ENCODE peak calls at places on chromosomes 13 and 19, in nine cellular contexts. J is AG09309, O is Daoy, B is A172, U is H54, T is LoVo, S is neural crest cell, D is nucleus accumbens, K is choroid plexus epithelial cell. C is an unnamed sample.
A peak's percentile ranks its signal among the peaks of the same experiment; 100 is the strongest.

GRCh38 chr19:45152504-45153338 is 8.1 kb downstream of the NKPD1 start:
- DNase-seq in J (no peak), O (peak; percentile 72), B (no peak), U (no peak), T (no peak), S (no peak), D (no peak), K (peak; percentile 78), C (no peak)

GRCh38 chr13:106499905-106500304 is 35.6 kb downstream of the EFNB2 start:
- DNase-seq in J (no peak), O (no peak), B (peak; percentile 70), U (no peak), T (no peak), S (no peak), D (no peak), K (peak; percentile 54), C (no peak)

GRCh38 chr13:113953561-113953960 is 20.3 kb downstream of the C13orf46 start:
- DNase-seq in J (no peak), O (no peak), B (no peak), U (no peak), T (no peak), S (no peak), D (no peak), K (no peak), C (no peak)

GRCh38 chr13:102128216-102128800 is 273.5 kb downstream of the FGF14 start:
- DNase-seq in J (peak; percentile 1), O (peak; percentile 82), B (peak; percentile 72), U (peak; percentile 3), T (no peak), S (no peak), D (no peak), K (peak; percentile 53), C (peak; percentile 69)

GRCh38 chr19:54551950-54552912 is 21.4 kb upstream of the LILRA2 start:
- DNase-seq in J (no peak), O (no peak), B (no peak), U (no peak), T (no peak), S (no peak), D (no peak), K (no peak), C (no peak)

GRCh38 chr13:64556391-64556790 is 2673.7 kb downstream of the PCDH9 start:
- DNase-seq in J (no peak), O (no peak), B (no peak), U (no peak), T (no peak), S (no peak), D (no peak), K (peak; percentile 8), C (no peak)

GRCh38 chr13:30006246-30006645 is 155.8 kb upstream of the UBL3 start:
- DNase-seq in J (no peak), O (no peak), B (no peak), U (no peak), T (no peak), S (no peak), D (no peak), K (no peak), C (no peak)

GRCh38 chr19:5947435-5947834 is 30.5 kb downstream of the RANBP3 start:
- DNase-seq in J (no peak), O (no peak), B (no peak), U (no peak), T (no peak), S (no peak), D (peak; percentile 50), K (peak; percentile 94), C (no peak)

GRCh38 chr13:35994131-35994966 is 136.8 kb downstream of the DCLK1 start:
- DNase-seq in J (peak; percentile 89), O (peak; percentile 91), B (peak; percentile 97), U (peak; percentile 15), T (no peak), S (no peak), D (no peak), K (peak; percentile 83), C (peak; percentile 9)

GRCh38 chr19:38224014-38224862 is at the start of gene DPF1:
- DNase-seq in J (no peak), O (peak; percentile 91), B (peak; percentile 60), U (peak; percentile 100), T (peak; percentile 77), S (peak; percentile 84), D (peak; percentile 36), K (peak; percentile 55), C (peak; percentile 34)

GRCh38 chr13:33017410-33017929 is 1.2 kb downstream of the KL start:
- DNase-seq in J (no peak), O (no peak), B (no peak), U (no peak), T (no peak), S (peak; percentile 18), D (no peak), K (peak; percentile 81), C (peak; percentile 14)

GRCh38 chr13:48505597-48506091 is 27.2 kb downstream of the RCBTB2 start:
- DNase-seq in J (peak; percentile 23), O (no peak), B (no peak), U (no peak), T (no peak), S (no peak), D (no peak), K (no peak), C (no peak)

GRCh38 chr13:84925443-84925842 is 873.8 kb downstream of the SLITRK6 start:
- DNase-seq in J (no peak), O (no peak), B (peak; percentile 35), U (peak; percentile 19), T (no peak), S (no peak), D (no peak), K (peak; percentile 19), C (no peak)

GRCh38 chr19:4970558-4971423 is 1.9 kb downstream of the KDM4B start:
- DNase-seq in J (no peak), O (no peak), B (no peak), U (no peak), T (peak; percentile 12), S (no peak), D (no peak), K (peak; percentile 35), C (no peak)

GRCh38 chr13:81058916-81059290 is 718.0 kb upstream of the SPRY2 start:
- DNase-seq in J (no peak), O (no peak), B (peak; percentile 29), U (no peak), T (no peak), S (no peak), D (no peak), K (no peak), C (no peak)

GRCh38 chr13:75250526-75251183 is 231.3 kb downstream of the TBC1D4 start:
- DNase-seq in J (no peak), O (peak; percentile 27), B (peak; percentile 35), U (peak; percentile 19), T (no peak), S (no peak), D (no peak), K (peak; percentile 86), C (no peak)

GRCh38 chr13:33611016-33611805 is 206.7 kb upstream of the RFC3 start:
- DNase-seq in J (no peak), O (peak; percentile 76), B (no peak), U (no peak), T (no peak), S (peak; percentile 36), D (no peak), K (peak; percentile 86), C (peak; percentile 57)

GRCh38 chr19:39110263-39110967 is 15.2 kb upstream of the PAK4 start:
- DNase-seq in J (no peak), O (peak; percentile 54), B (peak; percentile 46), U (no peak), T (peak; percentile 64), S (peak; percentile 54), D (no peak), K (peak; percentile 56), C (peak; percentile 55)

GRCh38 chr13:110405597-110406450 is 98.7 kb downstream of the COL4A2 start:
- DNase-seq in J (no peak), O (peak; percentile 63), B (peak; percentile 62), U (no peak), T (no peak), S (no peak), D (no peak), K (peak; percentile 70), C (no peak)

GRCh38 chr19:20078696-20079095 is 896 bp downstream of the ZNF90 start:
- DNase-seq in J (no peak), O (peak; percentile 9), B (no peak), U (no peak), T (no peak), S (peak; percentile 9), D (no peak), K (peak; percentile 58), C (no peak)

GRCh38 chr19:4352701-4353121 is 9.3 kb downstream of the MPND start:
- DNase-seq in J (no peak), O (peak; percentile 68), B (peak; percentile 55), U (no peak), T (peak; percentile 56), S (peak; percentile 72), D (no peak), K (peak; percentile 81), C (peak; percentile 36)

GRCh38 chr19:1794424-1795185 is 17.5 kb downstream of the ATP8B3 start:
- DNase-seq in J (no peak), O (peak; percentile 42), B (peak; percentile 29), U (no peak), T (no peak), S (no peak), D (no peak), K (no peak), C (no peak)

GRCh38 chr19:44764975-44765948 is 12.4 kb upstream of the CBLC start:
- DNase-seq in J (no peak), O (no peak), B (no peak), U (no peak), T (peak; percentile 35), S (no peak), D (no peak), K (no peak), C (no peak)